ENCODE peak calls at places on chromosomes 6 and 20, in ten cellular contexts. One of them, this sample, is unnamed.

GRCh38 chr6:19603716-19604115 is 233.5 kb upstream of the ID4 start:
- DNase-seq in astrocyte of the cerebellum: no peak
- DNase-seq in fibroblast of villous mesenchyme: no peak
- DNase-seq in epithelial cell of proximal tubule: no peak
- DNase-seq in fibroblast of pulmonary artery: no peak
- DNase-seq in HCT116: no peak
- DNase-seq in lung: no peak
- DNase-seq in upper lobe of right lung: no peak
- DNase-seq in pancreas: no peak
- DNase-seq in AG10803: no peak
- DNase-seq in this sample: no peak

GRCh38 chr6:110233769-110234374 is 53.6 kb downstream of the CDC40 start:
- DNase-seq in astrocyte of the cerebellum: no peak
- DNase-seq in fibroblast of villous mesenchyme: peak
- DNase-seq in epithelial cell of proximal tubule: no peak
- DNase-seq in fibroblast of pulmonary artery: peak
- DNase-seq in HCT116: no peak
- DNase-seq in lung: no peak
- DNase-seq in upper lobe of right lung: no peak
- DNase-seq in pancreas: no peak
- DNase-seq in AG10803: peak
- DNase-seq in this sample: no peak

GRCh38 chr6:97765480-97765879 is 482.5 kb upstream of the MMS22L start:
- DNase-seq in astrocyte of the cerebellum: peak
- DNase-seq in fibroblast of villous mesenchyme: no peak
- DNase-seq in epithelial cell of proximal tubule: no peak
- DNase-seq in fibroblast of pulmonary artery: peak
- DNase-seq in HCT116: no peak
- DNase-seq in lung: no peak
- DNase-seq in upper lobe of right lung: no peak
- DNase-seq in pancreas: no peak
- DNase-seq in AG10803: peak
- DNase-seq in this sample: peak

GRCh38 chr20:42530855-42531674 is 658.6 kb downstream of the PTPRT start:
- DNase-seq in astrocyte of the cerebellum: no peak
- DNase-seq in fibroblast of villous mesenchyme: peak
- DNase-seq in epithelial cell of proximal tubule: peak
- DNase-seq in fibroblast of pulmonary artery: peak
- DNase-seq in HCT116: no peak
- DNase-seq in lung: no peak
- DNase-seq in upper lobe of right lung: no peak
- DNase-seq in pancreas: no peak
- DNase-seq in AG10803: peak
- DNase-seq in this sample: no peak

GRCh38 chr6:158849899-158850806 is 31.0 kb upstream of the EZR start:
- DNase-seq in astrocyte of the cerebellum: peak
- DNase-seq in fibroblast of villous mesenchyme: peak
- DNase-seq in epithelial cell of proximal tubule: peak
- DNase-seq in fibroblast of pulmonary artery: peak
- DNase-seq in HCT116: peak
- DNase-seq in lung: peak
- DNase-seq in upper lobe of right lung: no peak
- DNase-seq in pancreas: no peak
- DNase-seq in AG10803: peak
- DNase-seq in this sample: peak

GRCh38 chr6:136992113-136992512 is 52.7 kb downstream of the IL20RA start:
- DNase-seq in astrocyte of the cerebellum: no peak
- DNase-seq in fibroblast of villous mesenchyme: no peak
- DNase-seq in epithelial cell of proximal tubule: no peak
- DNase-seq in fibroblast of pulmonary artery: no peak
- DNase-seq in HCT116: no peak
- DNase-seq in lung: no peak
- DNase-seq in upper lobe of right lung: no peak
- DNase-seq in pancreas: no peak
- DNase-seq in AG10803: no peak
- DNase-seq in this sample: no peak

GRCh38 chr20:59015812-59016711 is 3.2 kb upstream of the TUBB1 start:
- DNase-seq in astrocyte of the cerebellum: no peak
- DNase-seq in fibroblast of villous mesenchyme: no peak
- DNase-seq in epithelial cell of proximal tubule: no peak
- DNase-seq in fibroblast of pulmonary artery: no peak
- DNase-seq in HCT116: no peak
- DNase-seq in lung: peak
- DNase-seq in upper lobe of right lung: no peak
- DNase-seq in pancreas: peak
- DNase-seq in AG10803: no peak
- DNase-seq in this sample: no peak

GRCh38 chr6:1993049-1993448 is 252.4 kb downstream of the GMDS start:
- DNase-seq in astrocyte of the cerebellum: no peak
- DNase-seq in fibroblast of villous mesenchyme: no peak
- DNase-seq in epithelial cell of proximal tubule: no peak
- DNase-seq in fibroblast of pulmonary artery: no peak
- DNase-seq in HCT116: no peak
- DNase-seq in lung: no peak
- DNase-seq in upper lobe of right lung: no peak
- DNase-seq in pancreas: no peak
- DNase-seq in AG10803: peak
- DNase-seq in this sample: peak

GRCh38 chr6:157246048-157246630 is 77.2 kb downstream of the TMEM242 start:
- DNase-seq in astrocyte of the cerebellum: no peak
- DNase-seq in fibroblast of villous mesenchyme: peak
- DNase-seq in epithelial cell of proximal tubule: no peak
- DNase-seq in fibroblast of pulmonary artery: peak
- DNase-seq in HCT116: no peak
- DNase-seq in lung: no peak
- DNase-seq in upper lobe of right lung: no peak
- DNase-seq in pancreas: no peak
- DNase-seq in AG10803: peak
- DNase-seq in this sample: no peak

GRCh38 chr6:157242791-157243190 is 80.5 kb downstream of the TMEM242 start:
- DNase-seq in astrocyte of the cerebellum: no peak
- DNase-seq in fibroblast of villous mesenchyme: no peak
- DNase-seq in epithelial cell of proximal tubule: no peak
- DNase-seq in fibroblast of pulmonary artery: no peak
- DNase-seq in HCT116: no peak
- DNase-seq in lung: no peak
- DNase-seq in upper lobe of right lung: no peak
- DNase-seq in pancreas: no peak
- DNase-seq in AG10803: no peak
- DNase-seq in this sample: no peak

GRCh38 chr6:157244175-157244574 is 79.1 kb downstream of the TMEM242 start:
- DNase-seq in astrocyte of the cerebellum: no peak
- DNase-seq in fibroblast of villous mesenchyme: peak
- DNase-seq in epithelial cell of proximal tubule: no peak
- DNase-seq in fibroblast of pulmonary artery: peak
- DNase-seq in HCT116: no peak
- DNase-seq in lung: no peak
- DNase-seq in upper lobe of right lung: no peak
- DNase-seq in pancreas: no peak
- DNase-seq in AG10803: peak
- DNase-seq in this sample: no peak

GRCh38 chr6:157245486-157245885 is 77.8 kb downstream of the TMEM242 start:
- DNase-seq in astrocyte of the cerebellum: no peak
- DNase-seq in fibroblast of villous mesenchyme: no peak
- DNase-seq in epithelial cell of proximal tubule: no peak
- DNase-seq in fibroblast of pulmonary artery: no peak
- DNase-seq in HCT116: no peak
- DNase-seq in lung: no peak
- DNase-seq in upper lobe of right lung: no peak
- DNase-seq in pancreas: no peak
- DNase-seq in AG10803: peak
- DNase-seq in this sample: no peak

DNA sequence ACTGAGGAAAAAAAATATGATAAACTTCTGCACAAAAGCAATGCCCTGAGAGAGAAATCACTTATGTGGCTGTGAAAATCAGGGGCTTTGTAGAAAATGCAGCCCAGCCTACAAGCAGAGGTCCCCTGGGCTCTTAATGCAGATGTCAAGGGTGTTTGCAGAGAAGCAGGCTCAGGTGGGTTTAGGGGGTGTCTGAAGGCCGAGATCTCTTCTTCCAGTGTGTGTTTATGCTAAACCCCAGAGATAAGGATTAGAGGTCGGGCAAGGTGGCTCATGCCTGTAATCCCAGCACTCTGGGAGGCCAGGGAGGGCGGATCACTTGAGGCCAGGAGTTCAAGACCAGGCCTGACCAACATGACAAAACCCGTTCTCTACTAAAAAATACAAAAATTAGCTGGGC is 78.5 kb downstream of the TMEM242 start:
- DNase-seq in astrocyte of the cerebellum: no peak
- DNase-seq in fibroblast of villous mesenchyme: no peak
- DNase-seq in epithelial cell of proximal tubule: no peak
- DNase-seq in fibroblast of pulmonary artery: no peak
- DNase-seq in HCT116: no peak
- DNase-seq in lung: no peak
- DNase-seq in upper lobe of right lung: no peak
- DNase-seq in pancreas: no peak
- DNase-seq in AG10803: no peak
- DNase-seq in this sample: no peak
- H3K4me3 ChIP-seq in astrocyte of the cerebellum: no peak
- H3K4me3 ChIP-seq in fibroblast of villous mesenchyme: no peak
- H3K4me3 ChIP-seq in epithelial cell of proximal tubule: no peak
- H3K4me3 ChIP-seq in fibroblast of pulmonary artery: no peak
- H3K4me3 ChIP-seq in HCT116: no peak
- H3K4me3 ChIP-seq in lung: no peak
- H3K4me3 ChIP-seq in upper lobe of right lung: no peak
- H3K4me3 ChIP-seq in pancreas: no peak
- H3K4me3 ChIP-seq in AG10803: no peak
- H3K4me3 ChIP-seq in this sample: no peak

DNA sequence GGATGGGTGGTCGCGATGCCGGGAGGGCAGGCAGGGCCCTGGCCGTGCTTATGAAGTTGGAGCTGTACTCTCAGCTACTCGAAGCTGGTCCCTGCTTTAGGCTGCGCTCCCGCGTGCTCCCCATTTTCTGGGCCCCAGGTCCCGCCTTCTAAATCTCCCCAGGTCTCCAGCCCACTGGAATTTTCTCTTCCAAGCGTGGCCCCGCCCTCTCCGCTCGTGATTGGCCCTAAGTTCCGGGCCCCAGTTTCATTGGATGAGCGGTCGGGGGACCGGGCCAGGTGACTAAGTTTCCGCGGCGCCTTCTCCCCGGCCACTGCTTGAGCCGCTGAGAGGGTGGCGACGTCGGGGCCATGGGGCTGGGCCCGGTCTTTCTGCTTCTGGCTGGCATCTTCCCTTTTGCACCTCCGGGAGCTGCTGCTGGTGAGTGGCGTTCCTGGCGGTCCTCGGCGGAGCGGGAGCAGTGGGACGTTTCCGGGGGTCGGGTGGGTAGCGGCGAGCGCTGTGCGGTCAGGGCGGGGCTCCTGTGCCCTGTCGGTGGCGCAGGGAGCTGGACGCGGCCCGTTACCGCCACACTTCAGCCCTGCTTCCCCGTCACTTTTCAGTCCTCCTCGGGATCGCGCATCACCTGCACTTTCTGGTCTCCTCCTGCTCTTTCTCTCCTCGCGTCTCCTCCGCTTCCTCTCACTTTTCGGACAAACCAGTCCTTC is at the start of gene MICA:
- DNase-seq in astrocyte of the cerebellum: peak
- DNase-seq in fibroblast of villous mesenchyme: peak
- DNase-seq in epithelial cell of proximal tubule: no peak
- DNase-seq in fibroblast of pulmonary artery: peak
- DNase-seq in HCT116: peak
- DNase-seq in lung: peak
- DNase-seq in upper lobe of right lung: peak
- DNase-seq in pancreas: peak
- DNase-seq in AG10803: peak
- DNase-seq in this sample: peak
- TF ChIP-seq CTCF in astrocyte of the cerebellum: no peak
- TF ChIP-seq CTCF in fibroblast of villous mesenchyme: no peak
- TF ChIP-seq CTCF in epithelial cell of proximal tubule: no peak
- TF ChIP-seq CTCF in fibroblast of pulmonary artery: no peak
- TF ChIP-seq CTCF in HCT116: no peak
- TF ChIP-seq CTCF in lung: no peak
- TF ChIP-seq CTCF in upper lobe of right lung: no peak
- TF ChIP-seq CTCF in pancreas: no peak
- TF ChIP-seq CTCF in AG10803: no peak
- TF ChIP-seq CTCF in this sample: no peak

GRCh38 chr20:34751453-34751852 is 47.3 kb downstream of the TP53INP2 start:
- DNase-seq in astrocyte of the cerebellum: no peak
- DNase-seq in fibroblast of villous mesenchyme: peak
- DNase-seq in epithelial cell of proximal tubule: no peak
- DNase-seq in fibroblast of pulmonary artery: no peak
- DNase-seq in HCT116: no peak
- DNase-seq in lung: no peak
- DNase-seq in upper lobe of right lung: no peak
- DNase-seq in pancreas: no peak
- DNase-seq in AG10803: no peak
- DNase-seq in this sample: no peak

GRCh38 chr20:34750484-34750883 is 46.3 kb downstream of the TP53INP2 start:
- DNase-seq in astrocyte of the cerebellum: no peak
- DNase-seq in fibroblast of villous mesenchyme: peak
- DNase-seq in epithelial cell of proximal tubule: no peak
- DNase-seq in fibroblast of pulmonary artery: no peak
- DNase-seq in HCT116: no peak
- DNase-seq in lung: no peak
- DNase-seq in upper lobe of right lung: no peak
- DNase-seq in pancreas: no peak
- DNase-seq in AG10803: no peak
- DNase-seq in this sample: no peak

GRCh38 chr20:34754611-34755010 is 50.5 kb downstream of the TP53INP2 start:
- DNase-seq in astrocyte of the cerebellum: no peak
- DNase-seq in fibroblast of villous mesenchyme: no peak
- DNase-seq in epithelial cell of proximal tubule: no peak
- DNase-seq in fibroblast of pulmonary artery: no peak
- DNase-seq in HCT116: no peak
- DNase-seq in lung: no peak
- DNase-seq in upper lobe of right lung: no peak
- DNase-seq in pancreas: no peak
- DNase-seq in AG10803: no peak
- DNase-seq in this sample: no peak

GRCh38 chr20:34753706-34754461 is 49.7 kb downstream of the TP53INP2 start:
- DNase-seq in astrocyte of the cerebellum: no peak
- DNase-seq in fibroblast of villous mesenchyme: peak
- DNase-seq in epithelial cell of proximal tubule: no peak
- DNase-seq in fibroblast of pulmonary artery: no peak
- DNase-seq in HCT116: no peak
- DNase-seq in lung: no peak
- DNase-seq in upper lobe of right lung: no peak
- DNase-seq in pancreas: no peak
- DNase-seq in AG10803: peak
- DNase-seq in this sample: no peak

DNA sequence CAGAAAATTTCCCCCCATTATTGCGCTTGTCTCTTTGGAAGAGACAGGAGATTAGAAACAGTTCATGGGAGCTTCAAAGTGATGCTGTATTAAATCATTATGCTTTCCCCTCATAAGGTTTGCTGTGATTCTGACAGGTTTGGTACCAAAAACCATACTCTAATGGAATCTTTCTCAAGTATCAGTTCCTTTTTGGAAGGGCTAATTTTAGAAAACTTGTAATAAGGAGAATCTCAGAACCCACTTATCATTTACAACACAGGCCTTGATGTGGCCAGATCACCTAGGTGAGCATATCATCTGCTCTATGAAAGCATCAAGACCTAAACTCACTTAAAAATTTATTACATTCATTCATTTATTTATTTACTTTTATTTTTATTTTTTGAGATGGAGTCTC is 51.2 kb downstream of the TP53INP2 start:
- DNase-seq in astrocyte of the cerebellum: no peak
- DNase-seq in fibroblast of villous mesenchyme: no peak
- DNase-seq in epithelial cell of proximal tubule: no peak
- DNase-seq in fibroblast of pulmonary artery: no peak
- DNase-seq in HCT116: no peak
- DNase-seq in lung: no peak
- DNase-seq in upper lobe of right lung: no peak
- DNase-seq in pancreas: no peak
- DNase-seq in AG10803: no peak
- DNase-seq in this sample: no peak
- H3K4me3 ChIP-seq in astrocyte of the cerebellum: no peak
- H3K4me3 ChIP-seq in fibroblast of villous mesenchyme: no peak
- H3K4me3 ChIP-seq in epithelial cell of proximal tubule: no peak
- H3K4me3 ChIP-seq in fibroblast of pulmonary artery: no peak
- H3K4me3 ChIP-seq in HCT116: no peak
- H3K4me3 ChIP-seq in lung: no peak
- H3K4me3 ChIP-seq in upper lobe of right lung: no peak
- H3K4me3 ChIP-seq in pancreas: no peak
- H3K4me3 ChIP-seq in AG10803: no peak
- H3K4me3 ChIP-seq in this sample: no peak

DNA sequence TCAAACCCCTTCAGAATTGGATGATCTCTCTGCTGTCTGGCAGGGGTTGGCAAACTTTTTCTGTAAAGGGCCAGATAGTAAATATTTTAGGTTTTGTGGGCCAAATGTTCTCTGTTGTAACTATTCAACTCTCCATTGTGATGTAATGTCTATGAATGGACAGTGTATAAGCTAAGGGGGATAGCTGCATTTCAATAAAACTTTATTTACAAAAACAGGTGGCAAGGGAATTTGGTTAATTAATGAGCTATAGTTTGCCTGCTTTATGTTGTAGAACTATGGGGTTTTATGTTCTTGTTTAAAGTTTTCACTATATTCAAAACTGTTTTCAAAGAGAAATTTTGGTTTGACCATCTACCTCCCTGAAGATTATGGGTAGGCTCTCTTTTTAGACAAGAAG is 182.1 kb upstream of the CITED2 start:
- DNase-seq in astrocyte of the cerebellum: no peak
- DNase-seq in fibroblast of villous mesenchyme: no peak
- DNase-seq in epithelial cell of proximal tubule: no peak
- DNase-seq in fibroblast of pulmonary artery: no peak
- DNase-seq in HCT116: no peak
- DNase-seq in lung: no peak
- DNase-seq in upper lobe of right lung: no peak
- DNase-seq in pancreas: no peak
- DNase-seq in AG10803: no peak
- DNase-seq in this sample: no peak
- TF ChIP-seq CTCF in astrocyte of the cerebellum: no peak
- TF ChIP-seq CTCF in fibroblast of villous mesenchyme: no peak
- TF ChIP-seq CTCF in epithelial cell of proximal tubule: no peak
- TF ChIP-seq CTCF in fibroblast of pulmonary artery: no peak
- TF ChIP-seq CTCF in HCT116: no peak
- TF ChIP-seq CTCF in lung: no peak
- TF ChIP-seq CTCF in upper lobe of right lung: no peak
- TF ChIP-seq CTCF in pancreas: no peak
- TF ChIP-seq CTCF in AG10803: no peak
- TF ChIP-seq CTCF in this sample: no peak

This sample was measured in kidney epithelial cell.